ENCODE peak calls at places on chromosomes 3 and 15, in six cellular contexts. E is adrenal gland, D is hepatocyte, S is tibial artery, H is Peyer's patch, G is brain microvascular endothelial cell. V is an unnamed sample.

GRCh38 chr3:195693428-195694216 is 27.2 kb upstream of the MUC20 start:
- DNase-seq in G (no peak), E (no peak), S (no peak), H (peak), D (no peak), V (no peak)

GRCh38 chr15:101437618-101438481 is 51.7 kb downstream of the PCSK6 start:
- DNase-seq in E (no peak), G (no peak), H (no peak), D (no peak), S (no peak), V (no peak)

GRCh38 chr3:185552358-185552877 is at the start of gene LIPH:
- DNase-seq in G (peak), S (no peak), H (no peak), E (no peak), D (peak), V (peak)

GRCh38 chr15:101126618-101127502 is 125.0 kb downstream of the CHSY1 start:
- DNase-seq in D (no peak), E (no peak), H (no peak), G (peak), S (no peak), V (peak)

GRCh38 chr15:36426696-36427095 is 152.7 kb upstream of the CDIN1 start:
- DNase-seq in D (no peak), H (no peak), E (no peak), G (no peak), S (no peak), V (no peak)

GRCh38 chr15:38072007-38072506 is 137.6 kb downstream of the TMCO5A start:
- DNase-seq in D (no peak), H (no peak), S (no peak), G (no peak), E (peak), V (no peak)

GRCh38 chr3:159323848-159324247 is 522.0 kb downstream of the MFSD1 start:
- DNase-seq in D (no peak), H (no peak), S (no peak), G (no peak), E (no peak), V (no peak)

GRCh38 chr3:140917769-140918168 is 23.9 kb upstream of the SLC25A36 start:
- DNase-seq in G (no peak), H (no peak), D (no peak), E (no peak), S (no peak), V (no peak)

GRCh38 chr3:115982121-115982520 is 358.8 kb downstream of the GAP43 start:
- DNase-seq in D (no peak), E (no peak), H (no peak), G (no peak), S (no peak), V (no peak)

GRCh38 chr3:40333416-40333815 is 23.9 kb downstream of the EIF1B start:
- DNase-seq in H (no peak), G (no peak), E (peak), S (no peak), D (no peak), V (no peak)

GRCh38 chr3:11060500-11061251 is 68.1 kb downstream of the SLC6A1 start:
- DNase-seq in E (peak), G (peak), S (peak), H (peak), D (peak), V (peak)

GRCh38 chr15:66714543-66714981 is 12.5 kb downstream of the SMAD6 start:
- DNase-seq in S (no peak), G (no peak), D (peak), H (no peak), E (no peak), V (no peak)

GRCh38 chr3:39378092-39378491 is 5.1 kb upstream of the SLC25A38 start:
- DNase-seq in S (no peak), D (peak), H (no peak), E (peak), G (peak), V (peak)

GRCh38 chr3:37386627-37387230 is 212.3 kb upstream of the LRRFIP2 start:
- DNase-seq in G (no peak), D (no peak), H (no peak), S (peak), E (peak), V (no peak)

GRCh38 chr3:32456429-32457130 is 46.1 kb downstream of the CMTM6 start:
- DNase-seq in H (no peak), S (no peak), D (no peak), E (no peak), G (no peak), V (no peak)

GRCh38 chr15:85495542-85495941 is 115.1 kb downstream of the AKAP13 start:
- DNase-seq in H (no peak), D (no peak), G (no peak), S (no peak), E (no peak), V (no peak)
- TF ChIP-seq CTCF in H (no peak), D (no peak), G (no peak), S (no peak), E (no peak), V (no peak)

GRCh38 chr3:119628390-119628789 is 30.7 kb downstream of the PLA1A start:
- DNase-seq in G (no peak), S (no peak), D (no peak), E (no peak), H (no peak), V (no peak)

GRCh38 chr3:119630119-119630518 is 30.3 kb downstream of the POPDC2 start:
- DNase-seq in G (no peak), E (no peak), H (no peak), S (no peak), D (no peak), V (no peak)

GRCh38 chr3:119627461-119627860 is 29.8 kb downstream of the PLA1A start:
- DNase-seq in G (no peak), S (peak), E (peak), H (no peak), D (no peak), V (no peak)

GRCh38 chr3:119630562-119631329 is 29.6 kb downstream of the POPDC2 start:
- DNase-seq in D (peak), G (peak), E (peak), S (no peak), H (no peak), V (no peak)

DNA sequence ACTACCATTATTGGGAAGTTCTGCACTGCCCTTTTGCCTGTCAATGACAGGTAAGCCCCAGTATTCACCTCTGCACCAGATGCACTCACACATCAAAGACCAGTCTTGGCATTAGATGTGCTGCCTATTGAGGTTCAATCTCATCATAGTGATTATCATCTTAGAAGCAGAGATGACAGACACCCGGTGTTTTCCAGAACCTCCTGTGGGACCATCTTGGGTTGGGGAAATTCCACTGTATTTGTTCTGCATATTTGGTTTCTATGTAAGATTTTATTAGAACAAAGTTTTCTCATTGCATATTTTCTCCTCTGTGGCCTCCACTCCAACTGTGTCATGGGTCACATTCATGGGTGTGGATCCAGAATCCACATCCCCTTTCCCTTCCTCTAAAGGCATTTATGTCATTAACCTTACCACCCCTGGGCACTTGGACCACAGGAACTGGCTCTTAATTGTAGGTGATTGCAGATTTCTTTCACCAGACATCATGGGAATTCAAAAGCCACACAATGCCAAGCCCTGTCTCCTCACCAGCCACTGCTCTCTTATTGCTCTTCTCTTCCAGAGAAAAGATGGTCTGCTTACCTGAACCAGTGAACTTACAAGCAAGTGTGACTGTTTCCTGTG is 31.2 kb downstream of the PLA1A start:
- DNase-seq in E (peak), H (no peak), G (no peak), S (no peak), D (no peak), V (no peak)
- H3K4me3 ChIP-seq in E (no peak), H (no peak), G (no peak), S (no peak), D (no peak), V (no peak)

DNA sequence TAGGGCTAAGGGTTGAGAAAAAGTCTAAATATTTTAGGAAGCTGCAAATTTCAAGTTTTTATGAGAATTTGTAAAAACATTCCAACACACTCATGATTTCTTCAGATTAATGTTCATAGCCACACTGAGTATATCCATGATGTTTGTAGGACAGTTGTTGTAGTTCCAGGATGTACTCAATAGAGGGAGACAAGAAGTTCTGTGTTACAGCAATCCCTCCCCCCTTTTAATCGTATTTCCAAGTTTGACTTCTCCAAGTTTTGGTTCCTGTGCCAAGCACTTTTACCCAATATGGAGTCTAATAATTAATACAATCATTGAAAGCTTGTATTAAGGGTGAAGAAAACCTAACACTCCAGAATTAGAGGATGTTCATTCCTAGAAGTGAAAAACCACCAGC is 143.4 kb downstream of the FEZF2 start:
- DNase-seq in S (no peak), G (no peak), H (no peak), D (no peak), E (no peak), V (no peak)
- TF ChIP-seq CTCF in S (no peak), G (peak), H (no peak), D (peak), E (no peak), V (peak)

GRCh38 chr3:71350998-71351397 is 232.5 kb downstream of the FOXP1 start:
- DNase-seq in E (no peak), H (no peak), D (no peak), G (no peak), S (no peak), V (no peak)

GRCh38 chr3:71345429-71346027 is 238.0 kb downstream of the FOXP1 start:
- DNase-seq in E (no peak), D (no peak), H (no peak), G (no peak), S (peak), V (no peak)

GRCh38 chr3:71348001-71348632 is 235.4 kb downstream of the FOXP1 start:
- DNase-seq in H (no peak), G (no peak), S (no peak), D (no peak), E (no peak), V (no peak)

GRCh38 chr3:71348831-71349230 is 234.7 kb downstream of the FOXP1 start:
- DNase-seq in E (no peak), D (no peak), S (no peak), G (no peak), H (no peak), V (no peak)
- H3K4me3 ChIP-seq in E (no peak), D (no peak), S (no peak), G (no peak), H (no peak), V (no peak)

DNA sequence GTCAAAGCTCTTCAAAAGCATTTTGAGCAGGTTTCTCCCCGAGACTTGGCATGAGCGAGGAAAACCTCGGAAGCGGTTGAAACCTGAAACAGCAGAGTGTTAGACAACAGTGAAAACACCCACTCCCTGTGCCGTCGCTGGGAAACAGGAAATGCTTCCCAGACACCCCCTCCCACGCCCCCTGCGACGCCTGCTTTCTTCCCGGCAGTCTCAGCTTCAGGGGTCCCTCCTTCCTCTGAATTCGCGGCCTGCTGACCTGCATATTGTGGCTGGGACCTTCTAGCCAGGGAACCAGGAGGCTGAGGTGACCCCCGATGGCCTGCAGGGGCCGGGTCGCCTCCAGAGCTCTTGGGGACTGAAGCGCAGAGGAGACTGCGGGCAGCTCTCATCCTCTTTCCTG is 250.7 kb upstream of the LYSMD4 start:
- DNase-seq in G (no peak), D (peak), S (no peak), E (no peak), H (no peak), V (no peak)
- TF ChIP-seq CTCF in G (no peak), D (no peak), S (no peak), E (no peak), H (no peak), V (no peak)

GRCh38 chr3:77377717-77378116 is 337.8 kb downstream of the ROBO2 start:
- DNase-seq in D (no peak), S (no peak), H (no peak), G (no peak), E (no peak), V (no peak)
- H3K4me3 ChIP-seq in D (no peak), S (no peak), H (no peak), G (no peak), E (no peak), V (no peak)

DNA sequence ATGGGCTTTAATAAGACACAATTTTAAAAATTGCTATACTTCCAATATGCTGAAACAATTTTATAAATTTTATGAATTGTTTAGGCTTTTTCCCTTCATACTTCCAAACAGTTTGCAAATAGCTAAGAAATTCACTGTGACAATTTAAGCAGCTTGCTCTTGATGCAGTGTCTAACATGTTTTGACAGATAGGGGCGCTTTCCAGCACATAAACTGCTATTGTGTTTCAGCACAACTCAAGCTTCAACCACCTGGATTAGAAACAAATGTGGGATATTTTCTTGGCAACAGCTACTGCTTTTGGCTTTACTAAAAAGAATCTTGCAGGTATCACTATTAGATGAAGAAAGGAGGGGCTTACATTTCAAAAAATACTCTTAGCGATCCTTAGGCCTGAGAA is 565.8 kb upstream of the DPPA4 start:
- DNase-seq in G (no peak), S (no peak), H (no peak), E (no peak), D (no peak), V (no peak)
- TF ChIP-seq CTCF in G (peak), S (no peak), H (no peak), E (no peak), D (peak), V (peak)

DNA sequence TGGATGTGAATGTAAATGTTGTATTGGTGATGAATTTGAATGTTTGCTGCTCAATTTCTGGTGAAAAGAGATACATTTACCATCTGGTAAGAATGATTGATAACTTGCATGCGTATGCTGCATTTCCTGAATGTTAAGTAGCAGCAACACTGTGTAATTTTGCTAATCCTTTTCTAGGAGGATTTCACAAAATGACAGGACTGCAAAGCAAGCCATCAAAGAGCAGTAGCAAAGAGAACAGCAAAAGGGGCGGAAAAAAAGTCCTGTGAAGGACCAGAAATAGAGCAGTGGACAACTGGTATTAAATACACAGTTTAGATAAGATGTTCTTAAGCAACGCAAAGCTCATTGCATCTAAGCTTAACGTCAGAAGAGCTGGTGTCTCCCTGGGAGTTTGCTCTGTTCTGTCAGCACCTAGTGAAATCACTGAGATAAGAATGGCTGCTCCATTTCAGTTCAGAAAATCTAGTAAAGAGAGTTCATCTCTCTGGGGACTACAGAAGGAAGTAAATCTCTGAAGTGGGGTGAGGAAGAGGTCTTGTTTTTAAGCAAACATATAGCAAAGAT is 23.5 kb upstream of the PAQR5 start:
- DNase-seq in D (peak), S (no peak), G (peak), E (no peak), H (no peak), V (no peak)
- H3K4me3 ChIP-seq in D (no peak), S (no peak), G (no peak), E (no peak), H (no peak), V (no peak)

GRCh38 chr15:51621917-51622268 is 678 bp downstream of the DMXL2 start:
- DNase-seq in D (peak), H (peak), E (peak), S (peak), G (peak), V (peak)
- TF ChIP-seq CTCF in D (no peak), H (peak), E (no peak), S (no peak), G (peak), V (peak)

DNA sequence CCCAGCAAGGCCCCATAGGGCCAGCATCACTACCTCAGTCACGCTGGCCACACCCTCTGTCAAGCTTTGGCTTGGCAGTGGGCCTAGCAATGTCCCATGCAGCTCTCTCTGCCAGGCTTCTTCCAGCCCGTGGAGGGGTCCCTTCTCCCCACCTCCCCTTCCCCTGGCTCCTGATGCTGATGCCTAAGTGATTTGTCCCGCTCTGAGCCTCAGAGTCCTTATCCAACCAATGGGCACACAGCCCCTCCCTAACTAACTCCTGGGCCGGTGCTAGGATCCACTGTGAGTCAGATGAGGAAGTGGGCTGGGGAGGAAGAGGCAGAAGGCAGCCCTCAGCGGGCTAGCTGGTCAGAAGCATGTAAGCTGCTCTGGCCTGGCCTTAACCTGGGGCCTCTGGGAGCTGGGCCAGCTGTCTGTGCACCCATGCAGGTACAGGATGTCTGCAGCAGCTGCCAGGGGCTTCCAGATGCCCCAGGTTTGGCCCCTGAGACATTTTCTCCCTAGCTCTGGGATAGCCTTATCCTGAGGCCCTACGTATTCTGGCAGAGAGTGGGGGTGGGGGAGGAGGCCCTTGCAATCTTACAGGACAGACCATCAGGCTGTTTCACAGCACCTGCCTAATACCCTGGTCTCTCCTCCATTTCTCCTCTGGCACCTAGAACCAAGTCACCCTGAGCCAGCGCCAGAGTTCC is 740 bp upstream of the ZBTB47 start:
- DNase-seq in E (peak), S (peak), D (peak), G (peak), H (peak), V (peak)
- H3K4me3 ChIP-seq in E (peak), S (peak), D (peak), G (peak), H (peak), V (no peak)